ENCODE peak calls at places on chromosome 7, in eight cellular contexts. B, P, E, D, Y, J, K and V are unnamed samples.

GRCh38 chr7:54839538-54840213 is 80.7 kb upstream of the SEC61G start:
- DNase-seq in E (peak; percentile 1), P (no peak), K (peak; percentile 75), B (no peak), D (peak; percentile 68), Y (no peak), J (peak; percentile 37), V (no peak)

GRCh38 chr7:37510043-37510634 is 61.5 kb upstream of the ELMO1 start:
- DNase-seq in B (no peak), J (no peak), D (no peak), P (no peak), K (no peak), Y (peak; percentile 16), E (no peak), V (no peak)

GRCh38 chr7:80770061-80770460 is 131.6 kb downstream of the CD36 start:
- DNase-seq in D (peak; percentile 65), Y (no peak), E (no peak), B (no peak), K (no peak), P (no peak), J (no peak), V (no peak)

GRCh38 chr7:12607134-12607533 is 36.6 kb downstream of the SCIN start:
- DNase-seq in K (no peak), E (peak; percentile 84), J (no peak), D (peak; percentile 48), P (no peak), Y (no peak), B (no peak), V (no peak)

GRCh38 chr7:47074702-47075153 is 507.2 kb downstream of the TNS3 start:
- DNase-seq in J (no peak), P (no peak), B (no peak), Y (no peak), K (no peak), D (no peak), E (no peak), V (no peak)

GRCh38 chr7:76064208-76064970 is 16.5 kb downstream of the MDH2 start:
- DNase-seq in D (no peak), J (no peak), P (no peak), B (no peak), Y (no peak), K (no peak), E (no peak), V (no peak)

GRCh38 chr7:150341263-150342118 is at the start of gene RARRES2:
- DNase-seq in E (no peak), B (no peak), K (peak; percentile 78), Y (no peak), P (no peak), J (no peak), D (no peak), V (no peak)

GRCh38 chr7:77330169-77330882 is 85.8 kb downstream of the GSAP start:
- DNase-seq in E (no peak), D (peak; percentile 42), B (no peak), Y (no peak), K (no peak), J (no peak), P (no peak), V (no peak)

GRCh38 chr7:70570961-70571360 is 561.0 kb upstream of the GALNT17 start:
- DNase-seq in D (no peak), J (no peak), K (no peak), Y (no peak), B (no peak), E (no peak), P (no peak), V (no peak)

GRCh38 chr7:38127216-38128207 is 50.5 kb upstream of the STARD3NL start:
- DNase-seq in E (no peak), P (no peak), Y (no peak), K (no peak), D (no peak), B (no peak), J (no peak), V (no peak)

GRCh38 chr7:28726563-28726962 is 231.6 kb downstream of the TRIL start:
- DNase-seq in P (no peak), K (no peak), J (no peak), D (no peak), E (no peak), B (no peak), Y (no peak), V (no peak)

GRCh38 chr7:16646427-16647081 is 573 bp downstream of the BZW2 start:
- DNase-seq in K (peak; percentile 67), Y (no peak), D (peak; percentile 30), P (no peak), B (peak; percentile 54), J (peak; percentile 40), E (peak; percentile 6), V (no peak)

GRCh38 chr7:15963206-15963605 is 276.7 kb upstream of the MEOX2 start:
- DNase-seq in B (no peak), K (no peak), Y (no peak), P (no peak), J (no peak), D (no peak), E (no peak), V (no peak)

GRCh38 chr7:33849004-33849403 is 56.3 kb upstream of the BMPER start:
- DNase-seq in D (peak; percentile 51), Y (no peak), E (no peak), P (no peak), J (peak; percentile 37), B (no peak), K (no peak), V (no peak)

GRCh38 chr7:151031011-151031410 is 2.8 kb downstream of the ABCB8 start:
- DNase-seq in P (no peak), K (no peak), J (no peak), E (no peak), D (no peak), Y (no peak), B (no peak), V (no peak)

GRCh38 chr7:101705327-101705726 is 76.2 kb upstream of the MYL10 start:
- DNase-seq in K (no peak), P (no peak), B (no peak), Y (no peak), E (peak; percentile 19), J (no peak), D (no peak), V (no peak)

GRCh38 chr7:138000081-138000701 is 1.7 kb downstream of the CREB3L2 start:
- DNase-seq in B (no peak), P (no peak), E (no peak), D (peak; percentile 98), J (peak; percentile 98), K (no peak), Y (no peak), V (no peak)